ENCODE peak calls at places on chromosomes 13 and 19, in six cellular contexts. I is K562, L is HCT116, W is upper lobe of left lung, V is HepG2, S is GM12878. Q is an unnamed sample.
A peak's percentile ranks its signal among the peaks of the same experiment; 100 is the strongest.

GRCh38 chr19:38733493-38734175 is 10.6 kb downstream of the CAPN12 start:
- ATAC-seq in I (no peak), L (peak; percentile 7), W (no peak), V (peak; percentile 1), S (no peak), Q (no peak)

GRCh38 chr19:30648321-30648720 is 276.1 kb downstream of the ZNF536 start:
- ATAC-seq in I (no peak), L (no peak), W (no peak), V (no peak), S (no peak), Q (no peak)

GRCh38 chr13:50365300-50365682 is 350.0 kb downstream of the KCNRG start:
- ATAC-seq in I (no peak), L (no peak), W (no peak), V (peak; percentile 50), S (no peak), Q (no peak)

GRCh38 chr19:16259385-16260159 is 61.9 kb downstream of the AP1M1 start:
- ATAC-seq in I (no peak), L (no peak), W (peak; percentile 19), V (no peak), S (peak; percentile 93), Q (no peak)

GRCh38 chr13:79096099-79096498 is 310.0 kb downstream of the RBM26 start:
- ATAC-seq in I (no peak), L (no peak), W (no peak), V (peak; percentile 61), S (no peak), Q (no peak)

GRCh38 chr13:106690779-106691178 is 122.8 kb upstream of the ARGLU1 start:
- ATAC-seq in I (no peak), L (no peak), W (no peak), V (no peak), S (no peak), Q (no peak)

GRCh38 chr19:1407662-1408299 is 395 bp downstream of the DAZAP1 start:
- ATAC-seq in I (peak; percentile 13), L (peak; percentile 26), W (peak; percentile 14), V (no peak), S (peak; percentile 16), Q (no peak)

GRCh38 chr13:80011448-80012212 is 329.3 kb downstream of the SPRY2 start:
- ATAC-seq in I (no peak), L (no peak), W (no peak), V (no peak), S (no peak), Q (no peak)

GRCh38 chr13:50174630-50175029 is 159.4 kb downstream of the KCNRG start:
- ATAC-seq in I (no peak), L (no peak), W (no peak), V (no peak), S (no peak), Q (no peak)

GRCh38 chr19:16544468-16545231 is 2.4 kb upstream of the CHERP start:
- ATAC-seq in I (no peak), L (no peak), W (no peak), V (no peak), S (peak; percentile 26), Q (no peak)

GRCh38 chr19:39100500-39101166 is 16.5 kb downstream of the ACP7 start:
- ATAC-seq in I (no peak), L (no peak), W (no peak), V (no peak), S (no peak), Q (no peak)

GRCh38 chr19:57583521-57584416 is at the start of gene ZIK1:
- ATAC-seq in I (peak; percentile 28), L (no peak), W (peak; percentile 93), V (peak; percentile 90), S (peak; percentile 93), Q (peak; percentile 93)

GRCh38 chr13:48828962-48829405 is 146.7 kb upstream of the FNDC3A start:
- ATAC-seq in I (no peak), L (no peak), W (no peak), V (no peak), S (no peak), Q (no peak)

GRCh38 chr19:5086232-5086631 is 117.3 kb downstream of the KDM4B start:
- ATAC-seq in I (no peak), L (peak; percentile 5), W (no peak), V (no peak), S (no peak), Q (no peak)

GRCh38 chr19:11499327-11499726 is 6.3 kb downstream of the ZNF653 start:
- ATAC-seq in I (no peak), L (no peak), W (no peak), V (no peak), S (no peak), Q (no peak)

GRCh38 chr13:67763316-67763715 is 533.2 kb upstream of the PCDH9 start:
- ATAC-seq in I (no peak), L (no peak), W (no peak), V (no peak), S (peak; percentile 36), Q (no peak)

GRCh38 chr13:46340631-46341111 is 46.4 kb downstream of the RUBCNL start:
- ATAC-seq in I (no peak), L (no peak), W (no peak), V (no peak), S (no peak), Q (no peak)

GRCh38 chr19:23823952-23824389 is 65.3 kb upstream of the ZNF681 start:
- ATAC-seq in I (peak; percentile 83), L (no peak), W (no peak), V (no peak), S (no peak), Q (no peak)

GRCh38 chr19:4583961-4584669 is 24.6 kb upstream of the SEMA6B start:
- ATAC-seq in I (peak; percentile 78), L (peak; percentile 57), W (peak; percentile 21), V (peak; percentile 89), S (peak; percentile 66), Q (no peak)

GRCh38 chr19:54339646-54340358 is 840 bp upstream of the LILRA4 start:
- ATAC-seq in I (no peak), L (no peak), W (peak; percentile 68), V (no peak), S (peak; percentile 71), Q (no peak)

GRCh38 chr13:110799246-110800236 is 86.0 kb downstream of the ING1 start:
- ATAC-seq in I (no peak), L (no peak), W (peak; percentile 81), V (peak; percentile 65), S (no peak), Q (peak; percentile 79)

GRCh38 chr19:40560092-40560507 is 16.6 kb upstream of the SHKBP1 start:
- ATAC-seq in I (peak; percentile 56), L (no peak), W (no peak), V (peak; percentile 36), S (no peak), Q (no peak)

GRCh38 chr13:110651271-110651670 is 35.9 kb downstream of the NAXD start:
- ATAC-seq in I (no peak), L (no peak), W (no peak), V (no peak), S (no peak), Q (no peak)

GRCh38 chr13:30049692-30050091 is 199.3 kb upstream of the UBL3 start:
- ATAC-seq in I (no peak), L (no peak), W (no peak), V (no peak), S (no peak), Q (no peak)

GRCh38 chr19:43699506-43700367 is 16.1 kb upstream of the IRGC start:
- ATAC-seq in I (peak; percentile 19), L (no peak), W (peak; percentile 40), V (peak; percentile 63), S (no peak), Q (peak; percentile 23)

GRCh38 chr19:51660975-51661600 is 14.5 kb upstream of the SIGLEC14 start:
- ATAC-seq in I (peak; percentile 94), L (peak; percentile 86), W (peak; percentile 58), V (peak; percentile 49), S (peak; percentile 78), Q (no peak)

DNA sequence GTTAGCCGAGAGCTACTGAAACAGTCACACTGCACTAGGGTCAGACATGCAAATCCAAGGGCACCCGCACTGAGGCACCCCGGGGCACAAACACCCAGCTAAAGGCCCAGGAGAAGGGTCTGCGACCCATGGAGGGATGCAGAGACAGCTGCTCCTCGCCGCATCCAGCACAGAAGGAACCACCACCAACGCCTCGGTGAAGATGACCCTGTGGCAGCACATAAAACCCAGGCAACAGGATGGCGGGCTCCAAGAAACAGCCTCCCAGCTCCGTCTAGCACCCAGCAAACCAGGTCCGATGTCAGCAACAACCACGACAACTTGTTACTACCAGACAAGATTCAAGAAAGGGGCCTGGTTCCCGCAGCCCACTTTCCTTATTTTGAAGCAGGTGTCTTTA is 82.1 kb downstream of the STK24 start:
- ATAC-seq in I (no peak), L (no peak), W (no peak), V (no peak), S (no peak), Q (no peak)
- H3K27ac ChIP-seq in I (no peak overlapping the region), L (no peak overlapping the region), W (no peak overlapping the region), V (peak overlapping the region; percentile 81), S (no peak overlapping the region), Q (peak overlapping the region; percentile 83)

GRCh38 chr13:41627425-41627824 is 170.1 kb downstream of the RGCC start:
- ATAC-seq in I (no peak), L (no peak), W (no peak), V (peak; percentile 80), S (no peak), Q (no peak)

GRCh38 chr13:41621716-41622508 is 164.6 kb downstream of the RGCC start:
- ATAC-seq in I (no peak), L (no peak), W (peak; percentile 91), V (no peak), S (no peak), Q (peak; percentile 89)

GRCh38 chr13:41622545-41623429 is 165.4 kb downstream of the RGCC start:
- ATAC-seq in I (no peak), L (no peak), W (peak; percentile 94), V (no peak), S (no peak), Q (peak; percentile 94)
- TF ChIP-seq POLR2AphosphoS5 in I (no peak), L (no peak), W (no peak), V (no peak), S (no peak), Q (peak; percentile 11)

DNA sequence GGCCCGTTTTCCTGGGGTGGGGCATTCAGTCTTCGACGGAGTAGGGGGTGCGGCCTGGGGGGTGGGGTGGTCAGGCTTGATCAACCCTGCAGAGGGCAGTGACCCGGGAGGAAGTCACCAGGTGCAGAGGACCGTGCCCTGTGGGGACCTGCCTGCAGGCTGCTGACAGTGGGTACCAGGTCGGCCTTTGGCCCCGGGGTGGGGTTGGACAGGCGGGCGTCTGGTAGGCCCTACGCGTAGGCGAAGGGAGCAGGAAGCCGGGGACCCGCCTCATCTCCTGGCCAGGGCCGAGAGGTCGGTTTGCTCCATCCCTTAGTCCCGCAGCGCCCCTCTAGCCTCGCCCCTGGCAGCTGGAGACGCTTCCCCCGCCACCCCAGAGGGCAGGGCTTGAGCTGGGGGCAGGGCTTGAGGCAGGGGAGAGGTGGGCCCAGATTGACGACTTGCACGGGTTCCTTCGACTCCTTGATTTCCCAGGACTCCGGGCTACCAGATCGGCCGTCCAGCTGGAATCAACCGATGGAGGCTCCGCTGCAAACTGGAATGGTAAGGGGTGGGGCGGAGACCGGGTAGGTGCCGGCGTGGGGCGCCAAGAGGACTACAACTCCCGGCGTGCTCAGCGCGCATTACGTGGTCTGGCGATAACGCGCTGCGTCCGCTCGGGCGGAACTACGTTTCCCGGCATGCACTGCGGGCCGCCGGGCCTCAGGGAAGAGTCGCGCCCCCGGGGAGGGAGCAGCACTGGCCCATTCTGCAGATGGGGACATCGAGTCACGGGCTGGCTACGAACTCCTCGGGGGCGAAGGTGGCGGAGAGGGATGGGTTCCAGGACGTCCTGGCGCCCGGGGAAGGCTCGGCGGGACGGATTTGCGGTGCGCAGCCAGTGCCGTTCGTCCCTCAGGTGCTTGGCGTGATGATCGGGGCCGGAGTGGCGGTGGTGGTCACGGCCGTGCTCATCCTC is at the start of gene PNPLA6:
- ATAC-seq in I (peak; percentile 89), L (peak; percentile 78), W (peak; percentile 93), V (peak; percentile 85), S (peak; percentile 86), Q (peak; percentile 85)
- TF ChIP-seq POLR2A in I (no peak), L (no peak), W (peak; percentile 70), V (peak; percentile 42), S (peak; percentile 62), Q (peak; percentile 47)

GRCh38 chr19:13008926-13009787 is 13.9 kb downstream of the NFIX start:
- ATAC-seq in I (no peak), L (no peak), W (no peak), V (no peak), S (no peak), Q (no peak)
- H3K27ac ChIP-seq in I (no peak overlapping the region), L (no peak overlapping the region), W (peak overlapping the region; percentile 73), V (no peak overlapping the region), S (no peak overlapping the region), Q (peak overlapping the region; percentile 88)

Q was measured in gastroesophageal sphincter.